ENCODE peak calls at places on chromosomes 5 and 9, in six cellular contexts. Y is transverse colon, E is A549, N is breast epithelium, U is esophagus squamous epithelium, J is stomach. W is an unnamed sample.

GRCh38 chr5:145936401-145937131 is at the start of gene SH3RF2:
- DNase-seq in Y (peak), E (peak), N (peak), U (no peak), J (peak), W (no peak)

GRCh38 chr9:105295986-105296385 is 51.5 kb downstream of the SLC44A1 start:
- DNase-seq in Y (no peak), E (no peak), N (no peak), U (no peak), J (no peak), W (no peak)

GRCh38 chr9:129557192-129558036 is 63.5 kb downstream of the C9orf50 start:
- DNase-seq in Y (no peak), E (peak), N (no peak), U (no peak), J (peak), W (no peak)

GRCh38 chr9:93669116-93669957 is 93.0 kb downstream of the PHF2 start:
- DNase-seq in Y (peak), E (no peak), N (peak), U (no peak), J (peak), W (no peak)

GRCh38 chr5:31211098-31211497 is 17.6 kb downstream of the CDH6 start:
- DNase-seq in Y (no peak), E (no peak), N (no peak), U (no peak), J (no peak), W (no peak)

GRCh38 chr9:89225587-89225986 is 47.0 kb upstream of the SHC3 start:
- DNase-seq in Y (no peak), E (no peak), N (no peak), U (no peak), J (no peak), W (no peak)

GRCh38 chr9:36988848-36989247 is 45.2 kb downstream of the PAX5 start:
- DNase-seq in Y (no peak), E (no peak), N (no peak), U (no peak), J (no peak), W (no peak)

GRCh38 chr9:28662675-28663074 is 1089.4 kb upstream of the C9orf72 start:
- DNase-seq in Y (no peak), E (no peak), N (no peak), U (no peak), J (no peak), W (no peak)

GRCh38 chr9:115225459-115226116 is 107.6 kb upstream of the TNC start:
- DNase-seq in Y (no peak), E (no peak), N (no peak), U (no peak), J (no peak), W (no peak)

GRCh38 chr5:123882946-123883345 is 371.0 kb downstream of the CSNK1G3 start:
- DNase-seq in Y (no peak), E (no peak), N (no peak), U (no peak), J (no peak), W (no peak)

GRCh38 chr9:102867488-102867887 is 127.6 kb upstream of the CYLC2 start:
- DNase-seq in Y (no peak), E (no peak), N (no peak), U (no peak), J (no peak), W (no peak)

GRCh38 chr5:159097461-159098284 is 2.0 kb downstream of the EBF1 start:
- DNase-seq in Y (no peak), E (no peak), N (no peak), U (no peak), J (no peak), W (no peak)

GRCh38 chr5:135944967-135945560 is 9.7 kb downstream of the LECT2 start:
- DNase-seq in Y (peak), E (peak), N (peak), U (no peak), J (no peak), W (no peak)

GRCh38 chr9:127360829-127361228 is 36.1 kb upstream of the SLC2A8 start:
- DNase-seq in Y (no peak), E (peak), N (no peak), U (no peak), J (peak), W (no peak)

GRCh38 chr5:172586118-172587060 is 54.7 kb upstream of the NEURL1B start:
- DNase-seq in Y (peak), E (no peak), N (no peak), U (no peak), J (peak), W (no peak)

GRCh38 chr5:139642891-139643871 is 5.0 kb upstream of the CXXC5 start:
- DNase-seq in Y (peak), E (no peak), N (peak), U (no peak), J (peak), W (no peak)

GRCh38 chr9:125759812-125760134 is 12.6 kb downstream of the PBX3 start:
- DNase-seq in Y (no peak), E (no peak), N (no peak), U (no peak), J (no peak), W (no peak)

GRCh38 chr5:36607114-36607561 is 732 bp downstream of the SLC1A3 start:
- DNase-seq in Y (no peak), E (no peak), N (no peak), U (no peak), J (no peak), W (no peak)

GRCh38 chr5:174741352-174741751 is 17.0 kb downstream of the MSX2 start:
- DNase-seq in Y (no peak), E (no peak), N (no peak), U (no peak), J (no peak), W (no peak)

GRCh38 chr5:154111214-154111613 is 72.4 kb downstream of the MFAP3 start:
- DNase-seq in Y (no peak), E (no peak), N (no peak), U (no peak), J (no peak), W (no peak)

GRCh38 chr5:97624861-97625260 is 441.8 kb upstream of the RIOK2 start:
- DNase-seq in Y (no peak), E (no peak), N (no peak), U (no peak), J (no peak), W (no peak)

GRCh38 chr9:35658144-35658893 is at the start of gene CCDC107:
- DNase-seq in Y (peak), E (peak), N (peak), U (no peak), J (peak), W (no peak)

GRCh38 chr9:27784999-27785713 is 211.9 kb upstream of the C9orf72 start:
- DNase-seq in Y (no peak), E (no peak), N (no peak), U (no peak), J (no peak), W (no peak)

GRCh38 chr9:97438666-97439065 is 26.8 kb downstream of the TDRD7 start:
- DNase-seq in Y (no peak), E (no peak), N (no peak), U (no peak), J (no peak), W (no peak)

GRCh38 chr9:81690251-81690851 is 1.0 kb upstream of the TLE1 start:
- DNase-seq in Y (peak), E (peak), N (peak), U (no peak), J (peak), W (no peak)
- TF ChIP-seq POLR2A in Y (no peak), E (no peak), N (no peak), U (no peak), J (no peak), W (no peak)

GRCh38 chr9:130837002-130837511 is 2.0 kb downstream of the ABL1 start:
- DNase-seq in Y (no peak), E (peak), N (no peak), U (no peak), J (no peak), W (no peak)

GRCh38 chr9:130833324-130833990 is 1.6 kb upstream of the ABL1 start:
- DNase-seq in Y (no peak), E (no peak), N (no peak), U (no peak), J (no peak), W (no peak)

GRCh38 chr9:130835441-130836298 is 616 bp downstream of the ABL1 start:
- DNase-seq in Y (peak), E (peak), N (no peak), U (no peak), J (peak), W (no peak)

GRCh38 chr9:130837644-130838043 is 2.6 kb downstream of the ABL1 start:
- DNase-seq in Y (no peak), E (no peak), N (no peak), U (no peak), J (no peak), W (no peak)

DNA sequence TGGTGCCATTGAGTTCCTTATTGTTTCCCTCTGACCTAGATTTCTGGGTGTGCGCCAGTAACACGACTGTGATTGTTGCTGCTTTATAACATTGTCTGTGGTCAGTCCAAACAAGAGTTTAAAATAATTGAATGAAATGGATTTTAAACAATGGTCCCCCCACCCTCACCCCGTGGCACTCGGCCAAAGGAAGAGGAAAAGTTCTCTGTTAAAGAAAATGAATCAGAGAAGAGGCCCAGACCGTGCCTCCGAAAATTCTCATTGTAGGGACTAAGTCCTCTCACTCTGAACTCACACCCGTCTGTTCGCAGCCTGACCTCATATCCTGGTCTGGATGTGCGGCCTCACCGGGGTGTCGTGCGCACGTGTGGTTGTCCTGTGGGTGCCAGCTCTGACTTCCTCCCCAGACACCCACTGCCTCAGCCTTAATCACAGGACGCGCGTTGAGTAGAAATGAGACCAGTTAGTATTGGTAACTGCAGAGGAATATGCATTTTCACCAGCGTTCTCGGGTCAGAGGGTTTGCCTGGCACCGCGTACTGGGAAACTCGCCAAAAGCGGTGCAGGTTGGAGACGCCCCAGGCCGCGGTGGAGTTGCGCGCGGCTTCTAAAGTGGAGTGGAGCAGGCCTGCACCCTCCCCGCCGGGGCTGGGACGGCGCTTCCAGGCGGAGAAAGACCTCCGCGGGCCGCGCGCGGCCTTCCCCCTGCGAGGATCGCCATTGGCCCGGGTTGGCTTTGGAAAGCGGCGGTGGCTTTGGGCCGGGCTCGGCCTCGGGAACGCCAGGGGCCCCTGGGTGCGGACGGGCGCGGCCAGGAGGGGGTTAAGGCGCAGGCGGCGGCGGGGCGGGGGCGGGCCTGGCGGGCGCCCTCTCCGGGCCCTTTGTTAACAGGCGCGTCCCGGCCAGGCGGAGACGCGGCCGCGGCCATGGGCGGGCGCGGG is at the start of gene ABL1:
- DNase-seq in Y (peak), E (peak), N (peak), U (no peak), J (peak), W (no peak)
- TF ChIP-seq POLR2A in Y (peak), E (peak), N (no peak), U (peak), J (no peak), W (no peak)

GRCh38 chr5:134524826-134525686 is at the start of gene JADE2:
- DNase-seq in Y (peak), E (peak), N (peak), U (no peak), J (peak), W (no peak)
- TF ChIP-seq POLR2A in Y (peak), E (peak), N (peak), U (peak), J (no peak), W (peak)

DNA sequence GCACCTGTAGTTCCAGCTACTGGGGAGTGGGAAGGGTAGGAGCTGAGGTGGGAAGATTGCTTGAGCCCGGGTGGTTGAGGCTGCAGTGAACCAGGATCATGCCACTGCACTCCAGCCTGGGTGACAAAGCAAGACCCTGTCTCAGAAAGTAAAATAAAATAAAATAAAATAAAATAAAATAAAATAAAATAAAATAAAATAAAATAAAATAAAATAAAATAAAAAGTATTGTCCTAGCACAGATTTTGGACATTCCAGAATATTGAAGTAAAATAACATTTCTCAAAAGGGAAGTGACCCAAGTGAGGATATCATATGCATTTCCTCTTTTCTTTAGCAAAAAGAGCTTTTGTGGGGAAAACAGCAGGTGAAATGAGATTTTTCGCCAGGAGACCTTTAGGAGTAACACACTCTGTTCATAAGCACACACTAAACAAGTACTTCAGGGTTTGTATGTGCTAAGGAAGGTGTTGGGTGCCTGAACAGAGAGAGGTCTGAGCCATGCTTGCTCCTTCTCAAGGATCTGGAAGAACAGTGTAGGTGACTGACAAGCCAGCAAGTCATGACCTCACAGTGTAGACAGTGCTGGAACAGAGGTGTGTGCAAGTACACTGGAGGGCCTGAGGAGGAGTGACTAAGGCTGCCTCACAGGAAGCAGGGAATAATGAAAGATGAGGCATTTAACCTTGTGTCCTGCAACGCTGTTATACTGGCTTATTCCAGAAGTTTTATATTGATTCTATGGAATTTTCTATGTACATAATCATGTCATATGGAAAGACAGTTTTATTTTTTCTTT is 83.7 kb downstream of the TMEM174 start:
- DNase-seq in Y (no peak), E (no peak), N (no peak), U (no peak), J (no peak), W (peak)
- TF ChIP-seq POLR2A in Y (no peak), E (no peak), N (no peak), U (no peak), J (no peak), W (no peak)

W was measured in vagina.